ENCODE peak calls at places on chromosomes 3 and 15, in eight cellular contexts. B, M, S, A, Q, F, O and L are unnamed samples.

GRCh38 chr3:25294406-25294805 is 133.7 kb upstream of the RARB start:
- DNase-seq in A (no peak), S (no peak), F (no peak), Q (no peak), O (no peak), M (no peak), B (no peak), L (no peak)

GRCh38 chr15:100901702-100902435 is 17.3 kb upstream of the LRRK1 start:
- DNase-seq in O (no peak), S (no peak), B (no peak), M (no peak), A (no peak), F (peak; percentile 5), Q (no peak), L (no peak)

GRCh38 chr3:93991286-93992030 is 11.5 kb downstream of the ARL13B start:
- DNase-seq in B (no peak), O (no peak), Q (no peak), S (no peak), A (no peak), M (no peak), F (no peak), L (no peak)

GRCh38 chr15:100278596-100279380 is 63.0 kb downstream of the ADAMTS17 start:
- DNase-seq in F (no peak), S (no peak), Q (no peak), O (no peak), M (no peak), B (no peak), A (no peak), L (no peak)

GRCh38 chr3:47295976-47296375 is 13.2 kb downstream of the KLHL18 start:
- DNase-seq in F (no peak), S (no peak), Q (no peak), M (no peak), B (no peak), A (no peak), O (no peak), L (no peak)

GRCh38 chr3:120908803-120909601 is 997 bp downstream of the STXBP5L start:
- DNase-seq in S (no peak), A (no peak), Q (no peak), B (no peak), O (no peak), F (no peak), M (no peak), L (no peak)

GRCh38 chr3:193730498-193730897 is 137.5 kb downstream of the OPA1 start:
- DNase-seq in Q (no peak), S (no peak), A (no peak), B (no peak), F (no peak), M (no peak), O (no peak), L (no peak)

GRCh38 chr3:43194490-43195115 is 88.7 kb upstream of the POMGNT2 start:
- DNase-seq in O (no peak), A (no peak), F (peak; percentile 89), S (no peak), Q (no peak), B (no peak), M (no peak), L (no peak)

GRCh38 chr3:116291141-116291540 is 154.1 kb downstream of the LSAMP start:
- DNase-seq in B (no peak), O (no peak), A (no peak), S (no peak), F (no peak), M (no peak), Q (no peak), L (no peak)

GRCh38 chr15:40047413-40048154 is 8.6 kb upstream of the SRP14 start:
- DNase-seq in F (peak; percentile 53), S (peak; percentile 78), A (no peak), O (no peak), M (peak; percentile 81), Q (peak; percentile 52), B (peak; percentile 59), L (peak; percentile 83)

GRCh38 chr3:17039579-17039978 is 154.8 kb downstream of the PLCL2 start:
- DNase-seq in F (peak; percentile 75), M (no peak), Q (no peak), A (peak; percentile 65), B (peak; percentile 65), S (no peak), O (no peak), L (peak; percentile 94)

GRCh38 chr15:26222781-26223180 is 359.7 kb upstream of the ATP10A start:
- DNase-seq in F (no peak), A (no peak), B (no peak), Q (no peak), O (no peak), S (no peak), M (no peak), L (no peak)

GRCh38 chr3:50374363-50375108 is 15.2 kb upstream of the TMEM115 start:
- DNase-seq in A (no peak), O (no peak), Q (no peak), S (no peak), F (no peak), B (no peak), M (no peak), L (no peak)

GRCh38 chr15:31498756-31499155 is 172.1 kb downstream of the KLF13 start:
- DNase-seq in O (no peak), A (no peak), M (no peak), Q (no peak), S (no peak), F (no peak), B (no peak), L (no peak)

GRCh38 chr15:79168922-79169322 is 78.3 kb upstream of the RASGRF1 start:
- DNase-seq in S (no peak), A (no peak), F (no peak), M (peak; percentile 90), B (no peak), Q (peak; percentile 53), O (no peak), L (peak; percentile 90)

GRCh38 chr3:188270423-188270972 is 116.5 kb downstream of the LPP start:
- DNase-seq in B (peak; percentile 94), M (no peak), F (no peak), Q (no peak), O (no peak), S (no peak), A (peak; percentile 86), L (peak; percentile 91)

GRCh38 chr3:161100994-161101393 is 4.2 kb downstream of the B3GALNT1 start:
- DNase-seq in F (peak; percentile 95), S (peak; percentile 55), B (no peak), A (no peak), Q (peak; percentile 39), M (no peak), O (no peak), L (no peak)

GRCh38 chr3:38649500-38650247 is at the start of gene SCN5A:
- DNase-seq in Q (peak; percentile 85), F (peak; percentile 30), M (peak; percentile 61), S (peak; percentile 57), O (peak; percentile 23), B (no peak), A (no peak), L (no peak)

GRCh38 chr3:47421741-47422649 is 41.2 kb downstream of the PTPN23 start:
- DNase-seq in Q (peak; percentile 81), S (no peak), F (peak; percentile 86), O (no peak), B (no peak), M (no peak), A (no peak), L (peak; percentile 18)

GRCh38 chr3:139552632-139553335 is 13.2 kb upstream of the RBP1 start:
- DNase-seq in S (no peak), O (no peak), B (no peak), Q (no peak), A (no peak), F (no peak), M (no peak), L (peak; percentile 37)

GRCh38 chr3:142931222-142931621 is 32.3 kb downstream of the PAQR9 start:
- DNase-seq in O (no peak), A (no peak), M (no peak), F (no peak), Q (no peak), S (no peak), B (no peak), L (no peak)

GRCh38 chr3:104632521-104632920 is 734.2 kb upstream of the ALCAM start:
- DNase-seq in O (no peak), Q (no peak), F (no peak), M (no peak), B (no peak), S (no peak), A (no peak), L (no peak)

GRCh38 chr3:43649365-43649968 is 27.7 kb upstream of the ANO10 start:
- DNase-seq in M (no peak), A (no peak), B (no peak), S (no peak), O (no peak), F (peak; percentile 45), Q (no peak), L (no peak)

GRCh38 chr15:56052389-56053045 is 59.1 kb upstream of the NEDD4 start:
- DNase-seq in Q (no peak), F (peak; percentile 45), M (peak; percentile 21), O (no peak), B (peak; percentile 20), A (peak; percentile 17), S (no peak), L (peak; percentile 76)

GRCh38 chr3:152745677-152746076 is 89.3 kb upstream of the P2RY1 start:
- DNase-seq in F (no peak), O (no peak), B (no peak), A (no peak), M (no peak), Q (no peak), S (no peak), L (no peak)

GRCh38 chr3:112582242-112582874 is 20.5 kb downstream of the SLC35A5 start:
- DNase-seq in M (peak; percentile 35), A (peak; percentile 38), O (no peak), S (no peak), Q (no peak), B (peak; percentile 47), F (peak; percentile 19), L (peak; percentile 71)

GRCh38 chr3:182399978-182400737 is 393.1 kb upstream of the ATP11B start:
- DNase-seq in O (no peak), S (no peak), M (no peak), F (no peak), B (no peak), A (no peak), Q (no peak), L (peak; percentile 4)

GRCh38 chr3:44988073-44988472 is 12.0 kb downstream of the EXOSC7 start:
- DNase-seq in Q (no peak), B (no peak), O (no peak), M (no peak), S (no peak), F (no peak), A (no peak), L (no peak)

GRCh38 chr3:29144807-29145206 is 136.1 kb upstream of the RBMS3 start:
- DNase-seq in A (peak; percentile 54), S (no peak), B (peak; percentile 65), M (no peak), F (no peak), Q (peak; percentile 30), O (no peak), L (peak; percentile 38)

GRCh38 chr3:54853573-54854404 is 74.1 kb downstream of the LRTM1 start:
- DNase-seq in M (peak; percentile 54), A (no peak), O (no peak), S (peak; percentile 74), F (peak; percentile 43), B (peak; percentile 24), Q (peak; percentile 85), L (no peak)

GRCh38 chr3:48598323-48599076 is 3.4 kb upstream of the COL7A1 start:
- DNase-seq in M (no peak), A (peak; percentile 95), S (no peak), Q (peak; percentile 80), O (no peak), B (peak; percentile 76), F (no peak), L (peak; percentile 82)

GRCh38 chr3:9916734-9917680 is at the start of gene IL17RC:
- DNase-seq in Q (peak; percentile 89), B (peak; percentile 87), A (peak; percentile 69), F (peak; percentile 97), O (no peak), S (peak; percentile 90), M (peak; percentile 70), L (peak; percentile 79)

GRCh38 chr3:152843955-152844354 is 9.0 kb downstream of the P2RY1 start:
- DNase-seq in A (no peak), O (no peak), B (no peak), F (peak; percentile 82), M (no peak), S (no peak), Q (no peak), L (peak; percentile 42)

GRCh38 chr15:62578548-62578947 is 413.5 kb upstream of the C2CD4B start:
- DNase-seq in M (no peak), Q (no peak), F (peak; percentile 90), S (no peak), B (no peak), A (no peak), O (no peak), L (no peak)